ENCODE peak calls at places on chromosomes 16 and 17, in seven cellular contexts. J is iPS-NIHi11; P is NCI-H1436; O is activated gamma-delta T cell treated with anti-CD3 and anti-CD28 coated beads, Interleukin-2, amount 50 U/mL, for 16 hours; T is NCI-H187 treated with DMSO at 0.1 percent for 48 hours; Z is cardiac fibroblast; G is kidney tubule cell. C is an unnamed sample.

GRCh38 chr16:57736419-57737281 is 1.1 kb downstream of the KATNB1 start:
- DNase-seq in O (no peak), P (no peak), J (peak; percentile 60), T (no peak), Z (peak; percentile 85), G (peak; percentile 83), C (peak; percentile 18)

GRCh38 chr17:2892305-2892971 is 96.2 kb downstream of the RAP1GAP2 start:
- DNase-seq in J (peak; percentile 32), T (no peak), P (no peak), Z (peak; percentile 90), G (peak; percentile 96), O (no peak), C (peak; percentile 8)

GRCh38 chr16:74201561-74201960 is 95.1 kb upstream of the PSMD7 start:
- DNase-seq in O (no peak), P (no peak), G (no peak), T (no peak), J (no peak), Z (no peak), C (no peak)

GRCh38 chr16:22027633-22028032 is 19.7 kb downstream of the MOSMO start:
- DNase-seq in G (no peak), Z (peak; percentile 67), T (no peak), P (no peak), O (no peak), J (no peak), C (no peak)

GRCh38 chr17:66567234-66568170 is 265.1 kb downstream of the PRKCA start:
- DNase-seq in J (peak; percentile 78), Z (peak; percentile 91), P (peak; percentile 67), T (peak; percentile 37), G (peak; percentile 79), O (peak; percentile 71), C (peak; percentile 84)

GRCh38 chr16:48335961-48336360 is 49.3 kb downstream of the SIAH1 start:
- DNase-seq in Z (peak; percentile 53), O (no peak), P (no peak), G (no peak), J (no peak), T (no peak), C (no peak)

GRCh38 chr17:31843382-31843780 is 15.7 kb downstream of the COPRS start:
- DNase-seq in G (no peak), T (no peak), Z (peak; percentile 11), O (no peak), P (no peak), J (no peak), C (no peak)

GRCh38 chr17:45739786-45740185 is 44.3 kb upstream of the CRHR1 start:
- DNase-seq in T (no peak), P (peak; percentile 61), G (no peak), J (peak; percentile 46), Z (no peak), O (no peak), C (no peak)

GRCh38 chr16:64412578-64413280 is 709.1 kb downstream of the CDH11 start:
- DNase-seq in T (no peak), Z (peak; percentile 75), O (no peak), P (no peak), J (no peak), G (peak; percentile 67), C (no peak)

GRCh38 chr17:36501351-36501750 is 14.9 kb downstream of the ZNHIT3 start:
- DNase-seq in O (no peak), P (no peak), Z (no peak), G (no peak), J (no peak), T (no peak), C (no peak)

GRCh38 chr16:74769791-74770190 is 4.8 kb downstream of the FA2H start:
- DNase-seq in G (no peak), J (no peak), O (no peak), Z (no peak), P (no peak), T (no peak), C (no peak)

GRCh38 chr16:8167436-8167835 is 422.9 kb downstream of the TMEM114 start:
- DNase-seq in O (no peak), G (no peak), Z (no peak), P (no peak), T (no peak), J (no peak), C (no peak)

GRCh38 chr16:49696414-49697101 is 159.4 kb downstream of the ZNF423 start:
- DNase-seq in P (no peak), O (no peak), J (peak; percentile 82), Z (no peak), T (no peak), G (no peak), C (no peak)

GRCh38 chr17:71117461-71117860 is 948.1 kb downstream of the KCNJ2 start:
- DNase-seq in Z (no peak), T (no peak), P (no peak), J (no peak), O (no peak), G (peak; percentile 14), C (no peak)

GRCh38 chr17:40621558-40621957 is 26.1 kb downstream of the SMARCE1 start:
- DNase-seq in G (no peak), J (no peak), O (no peak), Z (no peak), T (no peak), P (no peak), C (no peak)

GRCh38 chr17:78883090-78883532 is 19.9 kb downstream of the CEP295NL start:
- DNase-seq in Z (peak; percentile 91), G (peak; percentile 90), O (no peak), P (no peak), T (no peak), J (no peak), C (peak; percentile 90)

C was measured in Right ventricle myocardium inferior.